ENCODE peak calls at places on chromosome 9, in four cellular contexts. N, R, W and Q are unnamed samples.

GRCh38 chr9:136021171-136021890 is 60.2 kb upstream of the UBAC1 start:
- DNase-seq in N (no peak), R (no peak), W (no peak), Q (no peak)

GRCh38 chr9:81092057-81092456 is 597.3 kb downstream of the TLE1 start:
- DNase-seq in N (no peak), R (no peak), W (no peak), Q (no peak)

GRCh38 chr9:128635266-128636023 is 21.2 kb downstream of the DYNC2I2 start:
- DNase-seq in N (no peak), R (peak), W (peak), Q (peak)

GRCh38 chr9:37390759-37391158 is 31.7 kb upstream of the GRHPR start:
- DNase-seq in N (peak), R (no peak), W (peak), Q (no peak)

GRCh38 chr9:125902224-125902623 is 155.1 kb downstream of the PBX3 start:
- DNase-seq in N (no peak), R (no peak), W (no peak), Q (no peak)

GRCh38 chr9:33250458-33250995 is 10.6 kb downstream of the SPINK4 start:
- DNase-seq in N (no peak), R (peak), W (no peak), Q (peak)

GRCh38 chr9:107504585-107505455 is 15.3 kb upstream of the KLF4 start:
- DNase-seq in N (no peak), R (peak), W (peak), Q (no peak)

GRCh38 chr9:38066907-38067610 is 2.0 kb downstream of the SHB start:
- DNase-seq in N (peak), R (no peak), W (peak), Q (peak)

GRCh38 chr9:21559402-21560280 is 77.5 kb upstream of the IFNE start:
- DNase-seq in N (no peak), R (no peak), W (peak), Q (peak)

GRCh38 chr9:3746296-3747275 is 220.8 kb upstream of the RFX3 start:
- DNase-seq in N (no peak), R (peak), W (no peak), Q (no peak)

GRCh38 chr9:91255327-91255726 is 106.4 kb downstream of the AUH start:
- DNase-seq in N (no peak), R (peak), W (no peak), Q (no peak)

GRCh38 chr9:101311759-101312420 is 72.9 kb downstream of the BAAT start:
- DNase-seq in N (no peak), R (peak), W (no peak), Q (no peak)

GRCh38 chr9:129669946-129670345 is 4.5 kb downstream of the PRRX2 start:
- DNase-seq in N (no peak), R (no peak), W (no peak), Q (no peak)

GRCh38 chr9:13810510-13810909 is 503.4 kb downstream of the NFIB start:
- DNase-seq in N (no peak), R (peak), W (no peak), Q (no peak)

GRCh38 chr9:20302229-20302628 is 320.1 kb downstream of the MLLT3 start:
- DNase-seq in N (no peak), R (no peak), W (no peak), Q (no peak)

GRCh38 chr9:97046228-97046627 is 7.3 kb upstream of the CTSV start:
- DNase-seq in N (no peak), R (no peak), W (peak), Q (no peak)

GRCh38 chr9:134559013-134559412 is 82.6 kb upstream of the COL5A1 start:
- DNase-seq in N (no peak), R (no peak), W (no peak), Q (peak)

GRCh38 chr9:90872835-90873294 is 71.2 kb downstream of the SYK start:
- DNase-seq in N (no peak), R (no peak), W (no peak), Q (no peak)

GRCh38 chr9:97556721-97557605 is 55.5 kb downstream of the TMOD1 start:
- DNase-seq in N (no peak), R (no peak), W (no peak), Q (no peak)

GRCh38 chr9:91408475-91408874 is 15.2 kb downstream of the NFIL3 start:
- DNase-seq in N (no peak), R (no peak), W (no peak), Q (no peak)

GRCh38 chr9:106860731-106861584 is 2.0 kb upstream of the ZNF462 start:
- DNase-seq in N (no peak), R (no peak), W (peak), Q (no peak)

GRCh38 chr9:136085815-136086212 is 9.3 kb downstream of the NACC2 start:
- DNase-seq in N (no peak), R (no peak), W (peak), Q (peak)

GRCh38 chr9:12689233-12689632 is 4.0 kb upstream of the TYRP1 start:
- DNase-seq in N (no peak), R (no peak), W (no peak), Q (no peak)

GRCh38 chr9:99235874-99236627 is 14.0 kb downstream of the SEC61B start:
- DNase-seq in N (peak), R (no peak), W (no peak), Q (no peak)

GRCh38 chr9:89317282-89317681 is 1.0 kb upstream of the SECISBP2 start:
- DNase-seq in N (no peak), R (no peak), W (no peak), Q (no peak)

GRCh38 chr9:20125721-20126120 is 336.9 kb upstream of the SLC24A2 start:
- DNase-seq in N (no peak), R (no peak), W (no peak), Q (no peak)

GRCh38 chr9:33263936-33264472 is 504 bp downstream of the BAG1 start:
- DNase-seq in N (peak), R (no peak), W (peak), Q (peak)

GRCh38 chr9:3578786-3579185 is 53.0 kb upstream of the RFX3 start:
- DNase-seq in N (no peak), R (peak), W (no peak), Q (no peak)

GRCh38 chr9:73093740-73094379 is 57.8 kb upstream of the ANXA1 start:
- DNase-seq in N (no peak), R (no peak), W (no peak), Q (no peak)

GRCh38 chr9:112059145-112059979 is 115.7 kb downstream of the SUSD1 start:
- DNase-seq in N (no peak), R (peak), W (peak), Q (no peak)

GRCh38 chr9:37498457-37498856 is 12.7 kb downstream of the POLR1E start:
- DNase-seq in N (no peak), R (no peak), W (no peak), Q (no peak)

GRCh38 chr9:37529111-37529510 is 43.4 kb downstream of the POLR1E start:
- DNase-seq in N (peak), R (no peak), W (peak), Q (peak)

GRCh38 chr9:134319306-134320194 is 6.7 kb upstream of the RXRA start:
- DNase-seq in N (no peak), R (no peak), W (no peak), Q (peak)

GRCh38 chr9:97668485-97668884 is 28.7 kb downstream of the XPA start:
- DNase-seq in N (no peak), R (no peak), W (no peak), Q (no peak)

GRCh38 chr9:4799775-4800174 is 7.0 kb downstream of the RCL1 start:
- DNase-seq in N (no peak), R (no peak), W (no peak), Q (no peak)

GRCh38 chr9:115411993-115412452 is 294.1 kb upstream of the TNC start:
- DNase-seq in N (no peak), R (peak), W (no peak), Q (no peak)

GRCh38 chr9:16316406-16316805 is 554.1 kb downstream of the BNC2 start:
- DNase-seq in N (no peak), R (no peak), W (no peak), Q (no peak)

GRCh38 chr9:102362463-102363138 is 624.2 kb upstream of the GRIN3A start:
- DNase-seq in N (no peak), R (no peak), W (no peak), Q (no peak)

GRCh38 chr9:102355982-102356381 is 617.5 kb upstream of the GRIN3A start:
- DNase-seq in N (no peak), R (no peak), W (no peak), Q (no peak)

GRCh38 chr9:102360846-102361245 is 622.4 kb upstream of the GRIN3A start:
- DNase-seq in N (no peak), R (no peak), W (no peak), Q (no peak)
- H3K4me3 ChIP-seq in N (no peak), R (no peak), W (no peak), Q (no peak)

GRCh38 chr9:137149942-137150484 is 11.1 kb downstream of the GRIN1 start:
- DNase-seq in N (no peak), R (no peak), W (no peak), Q (no peak)
- H3K4me3 ChIP-seq in N (no peak), R (no peak), W (no peak), Q (no peak)

GRCh38 chr9:133274236-133275104 is 531 bp downstream of the ABO start:
- DNase-seq in N (no peak), R (no peak), W (no peak), Q (no peak)

GRCh38 chr9:133276923-133277322 is 1.9 kb upstream of the ABO start:
- DNase-seq in N (no peak), R (no peak), W (no peak), Q (no peak)

GRCh38 chr9:133276001-133276884 is 1.2 kb upstream of the ABO start:
- DNase-seq in N (no peak), R (no peak), W (no peak), Q (no peak)

GRCh38 chr9:133273819-133274218 is 1.2 kb downstream of the ABO start:
- DNase-seq in N (no peak), R (no peak), W (peak), Q (no peak)

GRCh38 chr9:133275105-133276000 is at the start of gene ABO:
- DNase-seq in N (no peak), R (no peak), W (peak), Q (no peak)
- H3K4me3 ChIP-seq in N (peak), R (no peak), W (peak), Q (peak)

DNA sequence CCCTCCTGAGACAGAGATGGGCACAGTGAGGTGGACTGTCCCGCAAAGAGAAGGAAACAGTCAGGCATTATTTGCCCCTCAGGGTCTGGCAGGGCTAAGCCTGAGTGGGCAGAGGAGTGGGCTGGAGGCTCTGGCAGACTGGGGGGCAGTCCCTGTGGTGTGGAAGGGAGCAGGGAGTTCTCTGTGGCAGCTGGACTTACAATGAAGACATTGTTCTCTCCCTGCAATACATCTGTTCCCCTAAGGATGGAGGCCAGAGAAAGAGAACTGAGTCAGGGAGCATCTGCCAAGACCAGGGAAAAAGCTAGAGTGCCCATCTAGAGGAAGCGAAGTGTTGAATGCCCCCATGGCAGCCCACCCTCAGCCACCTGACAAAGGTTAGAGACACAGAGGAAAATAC is 76.3 kb downstream of the ACTL7B start:
- DNase-seq in N (no peak), R (no peak), W (no peak), Q (no peak)
- H3K4me3 ChIP-seq in N (no peak), R (no peak), W (no peak), Q (no peak)

GRCh38 chr9:70923941-70924340 is 197.5 kb downstream of the TRPM3 start:
- DNase-seq in N (no peak), R (no peak), W (no peak), Q (no peak)
- H3K4me3 ChIP-seq in N (no peak), R (no peak), W (no peak), Q (no peak)

GRCh38 chr9:120926397-120926928 is at the start of gene TRAF1:
- DNase-seq in N (peak), R (no peak), W (no peak), Q (peak)

GRCh38 chr9:120924698-120925534 is 1.7 kb downstream of the TRAF1 start:
- DNase-seq in N (no peak), R (no peak), W (no peak), Q (peak)

GRCh38 chr9:120923620-120924328 is 2.8 kb downstream of the TRAF1 start:
- DNase-seq in N (no peak), R (no peak), W (no peak), Q (no peak)

GRCh38 chr9:120927125-120928014 is 774 bp upstream of the TRAF1 start:
- DNase-seq in N (no peak), R (no peak), W (no peak), Q (no peak)

GRCh38 chr9:120925535-120926396 is 830 bp downstream of the TRAF1 start:
- DNase-seq in N (peak), R (peak), W (no peak), Q (no peak)
- H3K4me3 ChIP-seq in N (peak), R (no peak), W (peak), Q (peak)

DNA sequence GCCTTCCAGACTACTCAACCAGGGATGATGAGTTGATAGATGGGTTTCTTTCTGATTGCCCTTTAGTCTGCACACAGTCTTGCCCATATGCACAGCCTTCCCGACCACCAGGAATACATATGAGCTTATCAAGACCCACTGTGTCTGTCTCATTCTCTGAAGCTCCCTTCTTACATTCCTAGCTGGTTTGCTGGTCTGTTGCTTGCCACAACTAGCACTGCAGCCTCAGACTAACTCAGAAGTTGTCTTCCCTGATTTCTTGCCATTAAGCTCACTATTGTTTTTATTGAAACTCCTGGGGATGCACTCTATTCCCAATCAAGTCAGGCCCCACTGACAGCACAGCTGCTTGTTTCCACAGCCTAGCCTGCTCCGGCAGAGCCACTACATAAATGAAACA is 97.5 kb downstream of the SAXO1 start:
- DNase-seq in N (no peak), R (no peak), W (no peak), Q (no peak)
- H3K4me3 ChIP-seq in N (no peak), R (no peak), W (no peak), Q (no peak)

GRCh38 chr9:121651014-121651294 is 480 bp upstream of the DAB2IP start:
- DNase-seq in N (no peak), R (no peak), W (no peak), Q (no peak)
- H3K4me3 ChIP-seq in N (peak), R (peak), W (peak), Q (peak)